ENCODE peak calls at places on chromosomes 1 and 21, in eight cellular contexts. One of them, this sample, is unnamed.

GRCh38 chr1:84653130-84653680 is 37.1 kb downstream of the SSX2IP start:
- DNase-seq in glutamatergic neuron: no peak
- DNase-seq in neural crest cell: no peak
- DNase-seq in substantia nigra: no peak
- DNase-seq in NCI-H1694 treated with DMSO at 0.1 percent for 48 hours: no peak
- DNase-seq in H4: no peak
- DNase-seq in K562: no peak
- DNase-seq in KG1: no peak
- DNase-seq in this sample: no peak

GRCh38 chr1:236060286-236060685 is 4.6 kb downstream of the NID1 start:
- DNase-seq in glutamatergic neuron: no peak
- DNase-seq in neural crest cell: no peak
- DNase-seq in substantia nigra: no peak
- DNase-seq in NCI-H1694 treated with DMSO at 0.1 percent for 48 hours: no peak
- DNase-seq in H4: no peak
- DNase-seq in K562: no peak
- DNase-seq in KG1: no peak
- DNase-seq in this sample: no peak

GRCh38 chr1:87979079-87979478 is 650.4 kb downstream of the LMO4 start:
- DNase-seq in glutamatergic neuron: no peak
- DNase-seq in neural crest cell: no peak
- DNase-seq in substantia nigra: no peak
- DNase-seq in NCI-H1694 treated with DMSO at 0.1 percent for 48 hours: no peak
- DNase-seq in H4: no peak
- DNase-seq in K562: no peak
- DNase-seq in KG1: no peak
- DNase-seq in this sample: no peak

GRCh38 chr1:41385398-41386189 is 24.4 kb downstream of the FOXO6 start:
- DNase-seq in glutamatergic neuron: no peak
- DNase-seq in neural crest cell: no peak
- DNase-seq in substantia nigra: no peak
- DNase-seq in NCI-H1694 treated with DMSO at 0.1 percent for 48 hours: peak
- DNase-seq in H4: no peak
- DNase-seq in K562: no peak
- DNase-seq in KG1: no peak
- DNase-seq in this sample: no peak

GRCh38 chr1:179327679-179328078 is 34.1 kb downstream of the SOAT1 start:
- DNase-seq in glutamatergic neuron: no peak
- DNase-seq in neural crest cell: no peak
- DNase-seq in substantia nigra: no peak
- DNase-seq in NCI-H1694 treated with DMSO at 0.1 percent for 48 hours: no peak
- DNase-seq in H4: no peak
- DNase-seq in K562: no peak
- DNase-seq in KG1: no peak
- DNase-seq in this sample: no peak

GRCh38 chr1:20381045-20381641 is 90.5 kb downstream of the VWA5B1 start:
- DNase-seq in glutamatergic neuron: no peak
- DNase-seq in neural crest cell: no peak
- DNase-seq in substantia nigra: no peak
- DNase-seq in NCI-H1694 treated with DMSO at 0.1 percent for 48 hours: no peak
- DNase-seq in H4: no peak
- DNase-seq in K562: no peak
- DNase-seq in KG1: no peak
- DNase-seq in this sample: no peak

GRCh38 chr1:203152158-203153034 is 23.2 kb downstream of the MYBPH start:
- DNase-seq in glutamatergic neuron: no peak
- DNase-seq in neural crest cell: no peak
- DNase-seq in substantia nigra: no peak
- DNase-seq in NCI-H1694 treated with DMSO at 0.1 percent for 48 hours: no peak
- DNase-seq in H4: no peak
- DNase-seq in K562: no peak
- DNase-seq in KG1: no peak
- DNase-seq in this sample: no peak

GRCh38 chr1:33686551-33686950 is 177.3 kb upstream of the HMGB4 start:
- DNase-seq in glutamatergic neuron: no peak
- DNase-seq in neural crest cell: no peak
- DNase-seq in substantia nigra: no peak
- DNase-seq in NCI-H1694 treated with DMSO at 0.1 percent for 48 hours: no peak
- DNase-seq in H4: no peak
- DNase-seq in K562: no peak
- DNase-seq in KG1: no peak
- DNase-seq in this sample: no peak

GRCh38 chr1:191065771-191066170 is 588.1 kb upstream of the BRINP3 start:
- DNase-seq in glutamatergic neuron: no peak
- DNase-seq in neural crest cell: no peak
- DNase-seq in substantia nigra: no peak
- DNase-seq in NCI-H1694 treated with DMSO at 0.1 percent for 48 hours: no peak
- DNase-seq in H4: no peak
- DNase-seq in K562: peak
- DNase-seq in KG1: no peak
- DNase-seq in this sample: no peak

GRCh38 chr1:15833069-15833679 is 14.3 kb upstream of the SPEN start:
- DNase-seq in glutamatergic neuron: no peak
- DNase-seq in neural crest cell: no peak
- DNase-seq in substantia nigra: no peak
- DNase-seq in NCI-H1694 treated with DMSO at 0.1 percent for 48 hours: no peak
- DNase-seq in H4: peak
- DNase-seq in K562: peak
- DNase-seq in KG1: no peak
- DNase-seq in this sample: no peak

GRCh38 chr1:47656719-47657685 is 219.2 kb downstream of the FOXD2 start:
- DNase-seq in glutamatergic neuron: no peak
- DNase-seq in neural crest cell: no peak
- DNase-seq in substantia nigra: no peak
- DNase-seq in NCI-H1694 treated with DMSO at 0.1 percent for 48 hours: no peak
- DNase-seq in H4: no peak
- DNase-seq in K562: no peak
- DNase-seq in KG1: no peak
- DNase-seq in this sample: no peak

GRCh38 chr1:214229736-214230135 is 51.2 kb upstream of the SMYD2 start:
- DNase-seq in glutamatergic neuron: no peak
- DNase-seq in neural crest cell: no peak
- DNase-seq in substantia nigra: no peak
- DNase-seq in NCI-H1694 treated with DMSO at 0.1 percent for 48 hours: no peak
- DNase-seq in H4: no peak
- DNase-seq in K562: peak
- DNase-seq in KG1: no peak
- DNase-seq in this sample: no peak

GRCh38 chr1:65965112-65965511 is 172.4 kb downstream of the PDE4B start:
- DNase-seq in glutamatergic neuron: no peak
- DNase-seq in neural crest cell: no peak
- DNase-seq in substantia nigra: no peak
- DNase-seq in NCI-H1694 treated with DMSO at 0.1 percent for 48 hours: no peak
- DNase-seq in H4: no peak
- DNase-seq in K562: no peak
- DNase-seq in KG1: no peak
- DNase-seq in this sample: no peak

GRCh38 chr1:59686170-59686569 is 128.6 kb upstream of the HOOK1 start:
- DNase-seq in glutamatergic neuron: no peak
- DNase-seq in neural crest cell: no peak
- DNase-seq in substantia nigra: no peak
- DNase-seq in NCI-H1694 treated with DMSO at 0.1 percent for 48 hours: peak
- DNase-seq in H4: peak
- DNase-seq in K562: no peak
- DNase-seq in KG1: no peak
- DNase-seq in this sample: no peak

GRCh38 chr1:201742955-201743805 is 85.8 kb upstream of the IPO9 start:
- DNase-seq in glutamatergic neuron: no peak
- DNase-seq in neural crest cell: no peak
- DNase-seq in substantia nigra: no peak
- DNase-seq in NCI-H1694 treated with DMSO at 0.1 percent for 48 hours: no peak
- DNase-seq in H4: no peak
- DNase-seq in K562: no peak
- DNase-seq in KG1: no peak
- DNase-seq in this sample: no peak

GRCh38 chr1:53396563-53397268 is 62.5 kb upstream of the DMRTB1 start:
- DNase-seq in glutamatergic neuron: no peak
- DNase-seq in neural crest cell: no peak
- DNase-seq in substantia nigra: no peak
- DNase-seq in NCI-H1694 treated with DMSO at 0.1 percent for 48 hours: no peak
- DNase-seq in H4: no peak
- DNase-seq in K562: no peak
- DNase-seq in KG1: no peak
- DNase-seq in this sample: no peak

GRCh38 chr1:213619026-213619425 is 368.7 kb upstream of the PROX1 start:
- DNase-seq in glutamatergic neuron: no peak
- DNase-seq in neural crest cell: no peak
- DNase-seq in substantia nigra: no peak
- DNase-seq in NCI-H1694 treated with DMSO at 0.1 percent for 48 hours: no peak
- DNase-seq in H4: no peak
- DNase-seq in K562: no peak
- DNase-seq in KG1: no peak
- DNase-seq in this sample: no peak

GRCh38 chr1:9909222-9910046 is 635 bp downstream of the CTNNBIP1 start:
- DNase-seq in glutamatergic neuron: peak
- DNase-seq in neural crest cell: no peak
- DNase-seq in substantia nigra: no peak
- DNase-seq in NCI-H1694 treated with DMSO at 0.1 percent for 48 hours: no peak
- DNase-seq in H4: no peak
- DNase-seq in K562: peak
- DNase-seq in KG1: peak
- DNase-seq in this sample: peak

GRCh38 chr1:145858937-145859490 is at the start of gene PIAS3:
- DNase-seq in glutamatergic neuron: peak
- DNase-seq in neural crest cell: peak
- DNase-seq in substantia nigra: peak
- DNase-seq in NCI-H1694 treated with DMSO at 0.1 percent for 48 hours: peak
- DNase-seq in H4: peak
- DNase-seq in K562: peak
- DNase-seq in KG1: peak
- DNase-seq in this sample: peak

GRCh38 chr1:212284332-212284743 is 872 bp upstream of the PPP2R5A start:
- DNase-seq in glutamatergic neuron: no peak
- DNase-seq in neural crest cell: no peak
- DNase-seq in substantia nigra: no peak
- DNase-seq in NCI-H1694 treated with DMSO at 0.1 percent for 48 hours: no peak
- DNase-seq in H4: no peak
- DNase-seq in K562: no peak
- DNase-seq in KG1: no peak
- DNase-seq in this sample: no peak

GRCh38 chr1:184759097-184759496 is 4.4 kb upstream of the EDEM3 start:
- DNase-seq in glutamatergic neuron: no peak
- DNase-seq in neural crest cell: no peak
- DNase-seq in substantia nigra: no peak
- DNase-seq in NCI-H1694 treated with DMSO at 0.1 percent for 48 hours: no peak
- DNase-seq in H4: no peak
- DNase-seq in K562: no peak
- DNase-seq in KG1: no peak
- DNase-seq in this sample: no peak

GRCh38 chr1:197807216-197807615 is 31.9 kb upstream of the DENND1B start:
- DNase-seq in glutamatergic neuron: no peak
- DNase-seq in neural crest cell: no peak
- DNase-seq in substantia nigra: no peak
- DNase-seq in NCI-H1694 treated with DMSO at 0.1 percent for 48 hours: no peak
- DNase-seq in H4: no peak
- DNase-seq in K562: no peak
- DNase-seq in KG1: no peak
- DNase-seq in this sample: no peak

GRCh38 chr1:27755286-27755685 is 17.7 kb upstream of the STX12 start:
- DNase-seq in glutamatergic neuron: no peak
- DNase-seq in neural crest cell: no peak
- DNase-seq in substantia nigra: no peak
- DNase-seq in NCI-H1694 treated with DMSO at 0.1 percent for 48 hours: no peak
- DNase-seq in H4: no peak
- DNase-seq in K562: no peak
- DNase-seq in KG1: no peak
- DNase-seq in this sample: no peak

GRCh38 chr1:225603538-225604354 is 49.2 kb downstream of the ENAH start:
- DNase-seq in glutamatergic neuron: no peak
- DNase-seq in neural crest cell: no peak
- DNase-seq in substantia nigra: no peak
- DNase-seq in NCI-H1694 treated with DMSO at 0.1 percent for 48 hours: no peak
- DNase-seq in H4: peak
- DNase-seq in K562: no peak
- DNase-seq in KG1: no peak
- DNase-seq in this sample: no peak

GRCh38 chr21:38913120-38913975 is 107.6 kb downstream of the ETS2 start:
- DNase-seq in glutamatergic neuron: peak
- DNase-seq in neural crest cell: peak
- DNase-seq in substantia nigra: no peak
- DNase-seq in NCI-H1694 treated with DMSO at 0.1 percent for 48 hours: no peak
- DNase-seq in H4: peak
- DNase-seq in K562: peak
- DNase-seq in KG1: no peak
- DNase-seq in this sample: peak

GRCh38 chr1:45804671-45804973 is 1.2 kb downstream of the MAST2 start:
- DNase-seq in glutamatergic neuron: no peak
- DNase-seq in neural crest cell: no peak
- DNase-seq in substantia nigra: no peak
- DNase-seq in NCI-H1694 treated with DMSO at 0.1 percent for 48 hours: no peak
- DNase-seq in H4: no peak
- DNase-seq in K562: no peak
- DNase-seq in KG1: no peak
- DNase-seq in this sample: no peak

GRCh38 chr1:245589827-245590421 is 435.1 kb downstream of the KIF26B start:
- DNase-seq in glutamatergic neuron: no peak
- DNase-seq in neural crest cell: no peak
- DNase-seq in substantia nigra: no peak
- DNase-seq in NCI-H1694 treated with DMSO at 0.1 percent for 48 hours: peak
- DNase-seq in H4: no peak
- DNase-seq in K562: no peak
- DNase-seq in KG1: no peak
- DNase-seq in this sample: no peak

GRCh38 chr1:27517907-27518718 is 28.1 kb upstream of the WASF2 start:
- DNase-seq in glutamatergic neuron: no peak
- DNase-seq in neural crest cell: no peak
- DNase-seq in substantia nigra: no peak
- DNase-seq in NCI-H1694 treated with DMSO at 0.1 percent for 48 hours: no peak
- DNase-seq in H4: no peak
- DNase-seq in K562: peak
- DNase-seq in KG1: no peak
- DNase-seq in this sample: no peak

GRCh38 chr1:181661569-181661968 is 178.3 kb downstream of the CACNA1E start:
- DNase-seq in glutamatergic neuron: no peak
- DNase-seq in neural crest cell: no peak
- DNase-seq in substantia nigra: no peak
- DNase-seq in NCI-H1694 treated with DMSO at 0.1 percent for 48 hours: no peak
- DNase-seq in H4: no peak
- DNase-seq in K562: no peak
- DNase-seq in KG1: no peak
- DNase-seq in this sample: no peak

GRCh38 chr1:15799928-15800835 is 7.3 kb downstream of the UQCRHL start:
- DNase-seq in glutamatergic neuron: no peak
- DNase-seq in neural crest cell: no peak
- DNase-seq in substantia nigra: no peak
- DNase-seq in NCI-H1694 treated with DMSO at 0.1 percent for 48 hours: no peak
- DNase-seq in H4: peak
- DNase-seq in K562: peak
- DNase-seq in KG1: no peak
- DNase-seq in this sample: no peak

GRCh38 chr1:171727778-171728177 is 14.1 kb downstream of the VAMP4 start:
- DNase-seq in glutamatergic neuron: no peak
- DNase-seq in neural crest cell: no peak
- DNase-seq in substantia nigra: no peak
- DNase-seq in NCI-H1694 treated with DMSO at 0.1 percent for 48 hours: no peak
- DNase-seq in H4: no peak
- DNase-seq in K562: no peak
- DNase-seq in KG1: no peak
- DNase-seq in this sample: no peak

GRCh38 chr1:21308847-21309652 is 18.8 kb upstream of the ECE1 start:
- DNase-seq in glutamatergic neuron: no peak
- DNase-seq in neural crest cell: no peak
- DNase-seq in substantia nigra: no peak
- DNase-seq in NCI-H1694 treated with DMSO at 0.1 percent for 48 hours: peak
- DNase-seq in H4: no peak
- DNase-seq in K562: no peak
- DNase-seq in KG1: no peak
- DNase-seq in this sample: peak

GRCh38 chr1:20896824-20897223 is 109.7 kb upstream of the HP1BP3 start:
- DNase-seq in glutamatergic neuron: no peak
- DNase-seq in neural crest cell: no peak
- DNase-seq in substantia nigra: no peak
- DNase-seq in NCI-H1694 treated with DMSO at 0.1 percent for 48 hours: no peak
- DNase-seq in H4: no peak
- DNase-seq in K562: no peak
- DNase-seq in KG1: no peak
- DNase-seq in this sample: no peak

This sample was measured in D341Med.